ENCODE peak calls at places on chromosomes 11 and 22, in nine cellular contexts. X is GM12864; O is fibroblast of villous mesenchyme; Q is tibial nerve; U is prostate gland; A is CD4-positive, alpha-beta T cell; M is lower leg skin; H is ovary; C is astrocyte. V is an unnamed sample.

GRCh38 chr22:47816121-47816915 is 1053.9 kb downstream of the TBC1D22A start:
- DNase-seq in U (no peak), X (no peak), A (no peak), Q (no peak), O (no peak), H (no peak), M (peak; percentile 69), C (no peak), V (no peak)

GRCh38 chr11:95884364-95884763 is 39.5 kb downstream of the MTMR2 start:
- DNase-seq in U (no peak), A (no peak), O (peak; percentile 68), X (no peak), H (no peak), Q (no peak), C (peak; percentile 89), M (no peak), V (no peak)

GRCh38 chr22:19607198-19608113 is 83.2 kb upstream of the CLDN5 start:
- DNase-seq in A (peak; percentile 52), C (no peak), X (no peak), U (peak; percentile 96), O (no peak), M (peak; percentile 93), H (no peak), Q (no peak), V (no peak)

GRCh38 chr11:66288138-66288865 is 641 bp downstream of the YIF1A start:
- DNase-seq in O (peak; percentile 23), U (no peak), H (no peak), X (no peak), M (no peak), C (no peak), Q (no peak), A (no peak), V (no peak)

GRCh38 chr11:134727636-134728035 is 315.6 kb upstream of the B3GAT1 start:
- DNase-seq in X (no peak), C (no peak), Q (no peak), A (no peak), H (no peak), O (no peak), U (no peak), M (peak; percentile 70), V (no peak)

GRCh38 chr11:85316967-85317366 is 310.2 kb downstream of the DLG2 start:
- DNase-seq in A (no peak), U (no peak), C (no peak), Q (no peak), M (no peak), O (no peak), H (no peak), X (peak; percentile 66), V (no peak)

GRCh38 chr11:115677190-115677589 is 173.0 kb upstream of the CADM1 start:
- DNase-seq in C (no peak), X (no peak), H (no peak), U (no peak), O (peak; percentile 11), M (no peak), A (no peak), Q (no peak), V (no peak)

GRCh38 chr22:43378011-43378704 is 33.7 kb upstream of the MPPED1 start:
- DNase-seq in Q (no peak), X (peak; percentile 93), M (no peak), O (peak; percentile 78), A (no peak), H (peak; percentile 82), U (no peak), C (peak; percentile 53), V (no peak)

GRCh38 chr11:104918113-104918824 is 20.0 kb upstream of the CASP12 start:
- DNase-seq in U (no peak), Q (no peak), A (no peak), C (peak; percentile 84), O (peak; percentile 77), H (no peak), M (no peak), X (no peak), V (no peak)

GRCh38 chr22:43537019-43537585 is 125.3 kb downstream of the MPPED1 start:
- DNase-seq in U (no peak), H (no peak), C (no peak), O (no peak), M (peak; percentile 67), Q (no peak), A (no peak), X (no peak), V (no peak)

GRCh38 chr11:71931245-71931602 is 2.4 kb downstream of the RNF121 start:
- DNase-seq in A (no peak), C (peak; percentile 65), H (no peak), O (no peak), X (no peak), U (no peak), M (no peak), Q (no peak), V (no peak)

GRCh38 chr11:61577383-61578118 is 3.3 kb downstream of the SYT7 start:
- DNase-seq in H (no peak), M (no peak), U (no peak), C (no peak), O (no peak), X (no peak), A (no peak), Q (no peak), V (peak; percentile 60)
- TF ChIP-seq CTCF in H (no peak), M (no peak), U (peak; percentile 28), C (no peak), O (peak; percentile 47), X (no peak), A (no peak), Q (no peak), V (peak; percentile 49)

GRCh38 chr11:107598225-107599139 is 7.5 kb downstream of the ELMOD1 start:
- DNase-seq in U (no peak), C (no peak), M (no peak), O (peak; percentile 18), A (no peak), H (no peak), Q (no peak), X (no peak), V (peak; percentile 29)
- TF ChIP-seq CTCF in U (no peak), C (peak; percentile 30), M (no peak), O (peak; percentile 60), A (no peak), H (no peak), Q (no peak), X (peak; percentile 74), V (peak; percentile 51)

DNA sequence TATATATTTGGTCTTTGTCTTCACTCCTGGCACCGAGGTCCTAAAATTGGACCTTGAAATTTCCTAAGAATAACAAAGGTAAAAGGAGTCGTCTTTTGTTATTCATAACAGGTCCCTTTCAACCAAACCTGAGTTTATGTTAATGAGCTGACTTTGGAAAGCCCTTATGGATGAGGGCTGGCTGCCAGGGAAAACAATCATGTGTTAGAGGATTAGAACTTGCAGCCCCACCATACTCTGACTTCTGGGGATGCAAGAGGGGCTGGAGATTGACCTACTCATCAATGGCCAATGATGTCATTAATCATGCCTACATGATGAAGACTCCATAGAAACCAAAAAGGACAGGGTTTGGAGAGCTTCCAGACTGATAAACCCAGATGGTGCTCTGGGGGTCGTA is 118.9 kb downstream of the MRTFA start:
- DNase-seq in Q (no peak), H (no peak), A (no peak), X (no peak), O (no peak), M (no peak), C (no peak), U (no peak), V (no peak)
- TF ChIP-seq CTCF in Q (no peak), H (no peak), A (no peak), X (no peak), O (no peak), M (no peak), C (no peak), U (no peak), V (no peak)

GRCh38 chr11:131582021-131582531 is 211.7 kb downstream of the NTM start:
- DNase-seq in C (no peak), U (no peak), H (no peak), Q (no peak), X (no peak), A (no peak), O (no peak), M (peak; percentile 48), V (no peak)

GRCh38 chr11:131583823-131584222 is 213.4 kb downstream of the NTM start:
- DNase-seq in A (no peak), U (no peak), O (no peak), C (no peak), M (peak; percentile 2), Q (no peak), H (no peak), X (no peak), V (no peak)

GRCh38 chr11:131581006-131581405 is 210.6 kb downstream of the NTM start:
- DNase-seq in U (no peak), X (no peak), A (no peak), Q (no peak), C (peak; percentile 46), H (no peak), M (peak; percentile 39), O (no peak), V (no peak)

GRCh38 chr11:131588057-131588456 is 217.6 kb downstream of the NTM start:
- DNase-seq in C (no peak), U (no peak), M (no peak), H (no peak), O (no peak), Q (no peak), X (no peak), A (no peak), V (no peak)

GRCh38 chr11:131584694-131585592 is 214.5 kb downstream of the NTM start:
- DNase-seq in O (no peak), A (no peak), X (no peak), U (no peak), C (no peak), Q (no peak), M (peak; percentile 72), H (no peak), V (peak; percentile 53)
- TF ChIP-seq CTCF in O (no peak), A (no peak), X (peak; percentile 46), U (no peak), C (peak; percentile 17), Q (no peak), M (no peak), H (no peak), V (peak; percentile 46)

GRCh38 chr22:24270556-24271405 is at the start of gene SPECC1L:
- DNase-seq in H (peak; percentile 96), X (peak; percentile 55), O (peak; percentile 94), C (peak; percentile 71), Q (peak; percentile 85), A (peak; percentile 94), U (peak; percentile 88), M (peak; percentile 98), V (peak; percentile 95)
- TF ChIP-seq CTCF in H (peak; percentile 31), X (no peak), O (peak; percentile 11), C (no peak), Q (peak; percentile 31), A (no peak), U (peak; percentile 48), M (no peak), V (no peak)

GRCh38 chr22:35587447-35587870 is 29.7 kb downstream of the MB start:
- DNase-seq in M (no peak), A (no peak), Q (no peak), O (no peak), X (no peak), U (peak; percentile 74), C (no peak), H (no peak), V (no peak)
- TF ChIP-seq CTCF in M (no peak), A (no peak), Q (no peak), O (no peak), X (no peak), U (no peak), C (no peak), H (no peak), V (no peak)

GRCh38 chr11:102097175-102097574 is 13.1 kb upstream of the YAP1 start:
- DNase-seq in H (no peak), Q (no peak), M (no peak), X (no peak), A (no peak), C (no peak), U (no peak), O (no peak), V (no peak)
- TF ChIP-seq CTCF in H (no peak), Q (no peak), M (no peak), X (no peak), A (no peak), C (no peak), U (no peak), O (no peak), V (no peak)